ENCODE peak calls at places on chromosomes 2 and 18, in nine cellular contexts. M is thyroid gland, Q is RWPE1, B is bronchial epithelial cell, O is GM10248, K is H9, P is thoracic aorta, F is A549, Y is mammary epithelial cell. H is an unnamed sample.

GRCh38 chr2:230226090-230226551 is 585 bp downstream of the SP140 start:
- DNase-seq in O (peak; percentile 66), Q (no peak), P (no peak), F (no peak), K (no peak), B (no peak), M (no peak), Y (no peak), H (no peak)

GRCh38 chr2:215748446-215748845 is 264.9 kb downstream of the MREG start:
- DNase-seq in B (no peak), Y (peak; percentile 43), M (no peak), Q (no peak), P (peak; percentile 12), K (no peak), O (no peak), F (no peak), H (no peak)

GRCh38 chr2:64133828-64134227 is 10.4 kb downstream of the PELI1 start:
- DNase-seq in Q (peak; percentile 60), B (peak; percentile 96), P (no peak), Y (peak; percentile 84), F (no peak), K (no peak), M (no peak), O (no peak), H (no peak)

GRCh38 chr2:230793573-230794359 is 71.0 kb upstream of the ITM2C start:
- DNase-seq in M (peak; percentile 12), Y (peak; percentile 97), P (peak; percentile 70), O (peak; percentile 36), Q (peak; percentile 88), F (peak; percentile 69), K (no peak), B (peak; percentile 99), H (peak; percentile 88)

GRCh38 chr18:10476430-10476829 is 22.0 kb downstream of the APCDD1 start:
- DNase-seq in F (no peak), K (no peak), M (no peak), Y (no peak), B (no peak), Q (peak; percentile 16), O (no peak), P (no peak), H (no peak)

GRCh38 chr2:206805922-206806607 is 40.7 kb downstream of the FASTKD2 start:
- DNase-seq in Q (no peak), Y (no peak), M (no peak), B (no peak), O (no peak), P (no peak), F (no peak), K (no peak), H (no peak)

GRCh38 chr2:144456680-144457079 is 63.2 kb downstream of the ZEB2 start:
- DNase-seq in Y (peak; percentile 46), Q (peak; percentile 3), K (no peak), B (peak; percentile 76), F (peak; percentile 64), O (no peak), M (no peak), P (peak; percentile 38), H (peak; percentile 65)

GRCh38 chr2:26355038-26355995 is 8.7 kb upstream of the ADGRF3 start:
- DNase-seq in K (no peak), O (no peak), Y (peak; percentile 98), Q (peak; percentile 86), M (peak; percentile 73), F (peak; percentile 94), B (peak; percentile 100), P (no peak), H (no peak)

GRCh38 chr2:218218409-218219185 is 1.6 kb downstream of the ARPC2 start:
- DNase-seq in M (no peak), B (peak; percentile 97), O (peak; percentile 55), F (no peak), Q (peak; percentile 71), K (no peak), Y (peak; percentile 79), P (no peak), H (no peak)

GRCh38 chr2:31354837-31355236 is 59.7 kb downstream of the XDH start:
- DNase-seq in Q (no peak), K (no peak), P (no peak), B (peak; percentile 58), O (no peak), M (no peak), Y (no peak), F (peak; percentile 51), H (no peak)

GRCh38 chr2:197008229-197008628 is 81.7 kb upstream of the PGAP1 start:
- DNase-seq in O (no peak), F (peak; percentile 12), P (no peak), Q (peak; percentile 66), K (no peak), M (no peak), Y (peak; percentile 79), B (peak; percentile 94), H (no peak)

GRCh38 chr2:197013098-197013497 is 86.6 kb upstream of the PGAP1 start:
- DNase-seq in O (no peak), P (no peak), M (no peak), Y (no peak), K (no peak), Q (no peak), F (no peak), B (no peak), H (no peak)

GRCh38 chr2:197010200-197011020 is 83.9 kb upstream of the PGAP1 start:
- DNase-seq in B (no peak), F (no peak), M (no peak), K (no peak), Y (no peak), O (no peak), P (no peak), Q (no peak), H (no peak)

GRCh38 chr2:197011033-197011432 is 84.5 kb upstream of the PGAP1 start:
- DNase-seq in F (no peak), Q (no peak), M (no peak), Y (no peak), K (no peak), B (no peak), O (no peak), P (no peak), H (no peak)

GRCh38 chr2:197011777-197012641 is 85.5 kb upstream of the PGAP1 start:
- DNase-seq in O (peak; percentile 41), M (peak; percentile 11), B (peak; percentile 50), Y (peak; percentile 32), Q (peak; percentile 38), F (peak; percentile 67), K (no peak), P (no peak), H (no peak)
- TF ChIP-seq CTCF in O (peak; percentile 68), M (peak; percentile 59), B (peak; percentile 84), Y (peak; percentile 83), Q (peak; percentile 78), F (peak; percentile 83), K (peak; percentile 89), P (peak; percentile 75), H (no peak)

GRCh38 chr2:24613154-24613814 is 122.2 kb downstream of the NCOA1 start:
- DNase-seq in B (peak; percentile 53), Y (peak; percentile 32), K (peak; percentile 73), F (peak; percentile 25), O (peak; percentile 54), P (no peak), Q (no peak), M (no peak), H (no peak)
- TF ChIP-seq CTCF in B (peak; percentile 50), Y (peak; percentile 57), K (peak; percentile 81), F (peak; percentile 14), O (peak; percentile 29), P (no peak), Q (no peak), M (no peak), H (no peak)

GRCh38 chr2:27807476-27807875 is 36.0 kb downstream of the MRPL33 start:
- DNase-seq in O (no peak), P (no peak), F (peak; percentile 62), Y (peak; percentile 35), M (peak; percentile 20), B (peak; percentile 41), Q (no peak), K (peak; percentile 42), H (no peak)
- TF ChIP-seq CTCF in O (peak; percentile 35), P (peak; percentile 38), F (peak; percentile 69), Y (peak; percentile 75), M (peak; percentile 21), B (peak; percentile 64), Q (peak; percentile 34), K (peak; percentile 74), H (no peak)

GRCh38 chr2:173472112-173472511 is 117.4 kb downstream of the CDCA7 start:
- DNase-seq in M (no peak), Q (no peak), P (no peak), Y (no peak), O (no peak), K (no peak), F (no peak), B (no peak), H (no peak)
- TF ChIP-seq CTCF in M (no peak), Q (no peak), P (no peak), Y (no peak), O (no peak), K (no peak), F (no peak), B (no peak), H (no peak)

GRCh38 chr2:110744429-110744828 is 12.1 kb downstream of the ACOXL start:
- DNase-seq in F (no peak), P (no peak), K (no peak), Y (no peak), O (no peak), M (no peak), Q (no peak), B (no peak), H (no peak)

GRCh38 chr2:110745048-110745447 is 12.7 kb downstream of the ACOXL start:
- DNase-seq in Y (peak; percentile 40), P (no peak), M (no peak), Q (no peak), K (no peak), O (no peak), F (no peak), B (peak; percentile 17), H (no peak)

GRCh38 chr2:110748489-110748867 is 16.1 kb downstream of the ACOXL start:
- DNase-seq in M (no peak), K (no peak), B (peak; percentile 12), Q (no peak), F (no peak), Y (peak; percentile 73), O (peak; percentile 70), P (no peak), H (no peak)

GRCh38 chr2:110746586-110747521 is 14.5 kb downstream of the ACOXL start:
- DNase-seq in Y (no peak), Q (no peak), B (no peak), M (no peak), F (no peak), K (no peak), O (no peak), P (no peak), H (no peak)

DNA sequence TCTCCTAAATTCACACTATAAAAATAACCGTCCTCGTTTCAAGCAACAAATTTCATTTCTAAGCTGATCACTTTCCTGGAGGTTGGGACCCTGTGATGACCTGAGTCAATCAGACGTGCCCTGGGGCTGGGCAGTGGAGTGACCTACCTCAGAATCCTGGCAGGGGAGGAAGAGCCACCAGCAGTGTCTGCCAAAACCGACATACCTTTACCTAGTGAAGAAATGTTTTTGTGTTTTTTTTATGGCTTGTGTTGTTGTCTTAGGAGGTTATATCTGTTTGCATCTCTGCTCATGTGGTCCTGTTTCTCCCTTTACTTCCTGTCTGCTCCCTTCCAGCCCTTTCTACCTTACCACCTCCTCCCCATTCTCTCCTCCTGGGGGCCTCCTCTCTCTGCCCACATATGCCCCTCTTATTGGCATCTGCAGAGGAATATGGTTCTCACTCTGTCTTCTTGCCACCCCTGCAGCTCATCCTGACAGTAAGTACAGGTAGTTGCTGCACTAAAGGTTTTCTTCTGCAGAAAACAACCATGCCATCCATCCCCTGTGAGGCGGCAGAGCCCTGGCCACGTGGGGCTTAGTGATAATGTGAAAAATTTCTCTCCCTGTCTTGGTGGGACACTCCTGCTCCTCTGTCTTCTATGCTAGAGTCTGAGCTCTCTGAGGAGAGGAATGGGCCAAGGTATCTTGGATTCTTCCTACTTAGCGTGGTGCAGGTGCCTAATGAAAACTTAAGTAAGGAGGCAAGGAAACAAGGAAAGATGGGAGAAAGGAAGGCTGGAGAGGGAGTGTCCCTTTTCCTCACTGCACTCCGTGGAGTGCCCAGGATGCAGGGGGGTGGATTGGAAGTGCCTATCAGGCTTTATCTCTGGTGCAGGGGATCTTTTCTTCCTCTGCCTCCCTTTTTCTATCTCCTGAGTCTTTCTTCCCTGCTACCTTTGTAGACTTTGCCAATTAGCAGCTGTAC is 15.4 kb downstream of the ACOXL start:
- DNase-seq in M (no peak), F (no peak), Y (no peak), P (no peak), K (no peak), Q (no peak), B (no peak), O (no peak), H (no peak)
- TF ChIP-seq CTCF in M (no peak), F (no peak), Y (no peak), P (no peak), K (no peak), Q (no peak), B (no peak), O (no peak), H (no peak)

H was measured in lower leg skin.